ENCODE peak calls at places on chromosomes 11 and 22, in ten cellular contexts. B is A549, E is transverse colon, C is spleen, R is body of pancreas, Y is IMR-90, N is adrenal gland, I is thyroid gland, J is endothelial cell of umbilical vein, L is heart left ventricle. K is an unnamed sample.

GRCh38 chr11:103832762-103833161 is 203.7 kb upstream of the DDI1 start:
- DNase-seq in Y (peak), J (no peak), E (no peak), C (no peak), L (no peak), N (no peak), B (no peak), I (no peak), R (no peak), K (no peak)

GRCh38 chr11:30505603-30506002 is 80.5 kb downstream of the MPPED2 start:
- DNase-seq in I (no peak), L (no peak), R (no peak), E (no peak), N (no peak), Y (no peak), J (no peak), B (no peak), C (no peak), K (no peak)

GRCh38 chr11:126083829-126084607 is 21.4 kb upstream of the CDON start:
- DNase-seq in I (peak), L (no peak), R (peak), Y (no peak), B (no peak), N (no peak), C (no peak), E (no peak), J (no peak), K (no peak)

GRCh38 chr11:61947486-61948210 is 2.5 kb upstream of the BEST1 start:
- DNase-seq in N (peak), R (peak), L (peak), B (peak), I (peak), C (peak), J (peak), Y (peak), E (peak), K (peak)

GRCh38 chr11:58622344-58622743 is at the start of gene CNTF:
- DNase-seq in Y (peak), J (no peak), I (no peak), R (no peak), B (no peak), E (no peak), N (no peak), C (no peak), L (no peak), K (no peak)

GRCh38 chr11:130786987-130787688 is 129.1 kb downstream of the SNX19 start:
- DNase-seq in B (no peak), C (no peak), I (peak), L (peak), N (no peak), R (peak), E (no peak), Y (peak), J (peak), K (no peak)

GRCh38 chr11:61585115-61585514 is 4.2 kb upstream of the SYT7 start:
- DNase-seq in J (no peak), R (no peak), C (no peak), L (no peak), E (no peak), I (no peak), Y (no peak), N (no peak), B (no peak), K (no peak)

GRCh38 chr11:71420455-71421241 is 27.5 kb downstream of the DHCR7 start:
- DNase-seq in R (peak), J (peak), C (no peak), E (peak), B (peak), L (no peak), N (no peak), Y (peak), I (peak), K (no peak)

GRCh38 chr11:44776840-44777536 is 50.2 kb downstream of the TSPAN18 start:
- DNase-seq in I (no peak), J (no peak), L (no peak), B (no peak), Y (no peak), C (peak), N (peak), E (no peak), R (no peak), K (no peak)

GRCh38 chr11:59413646-59414045 is 12.6 kb downstream of the OR5A2 start:
- DNase-seq in B (no peak), R (no peak), N (no peak), E (no peak), Y (no peak), C (no peak), J (no peak), L (no peak), I (no peak), K (no peak)

GRCh38 chr22:44396727-44397722 is 84.3 kb upstream of the SHISAL1 start:
- DNase-seq in B (no peak), R (no peak), I (no peak), L (peak), N (no peak), E (peak), Y (no peak), C (peak), J (no peak), K (no peak)

GRCh38 chr11:7654094-7654742 is 19.1 kb downstream of the CYB5R2 start:
- DNase-seq in Y (no peak), E (no peak), I (peak), N (no peak), J (no peak), L (no peak), C (no peak), R (no peak), B (no peak), K (no peak)

GRCh38 chr11:70813651-70814050 is 415.3 kb downstream of the CTTN start:
- DNase-seq in R (no peak), I (no peak), L (no peak), Y (no peak), N (no peak), J (no peak), B (no peak), C (no peak), E (no peak), K (no peak)

GRCh38 chr11:79708319-79708928 is 267.6 kb upstream of the TENM4 start:
- DNase-seq in L (no peak), J (no peak), E (peak), C (no peak), Y (peak), I (no peak), R (no peak), N (no peak), B (peak), K (no peak)

GRCh38 chr11:90855531-90855930 is 632.7 kb upstream of the CHORDC1 start:
- DNase-seq in J (no peak), L (no peak), B (no peak), Y (no peak), R (no peak), I (no peak), N (no peak), E (no peak), C (no peak), K (no peak)

GRCh38 chr11:34208266-34209135 is 103.1 kb downstream of the NAT10 start:
- DNase-seq in E (no peak), J (no peak), L (no peak), C (no peak), R (no peak), I (peak), B (peak), N (peak), Y (peak), K (no peak)

GRCh38 chr11:72113170-72113808 is 794 bp upstream of the ANAPC15 start:
- DNase-seq in Y (peak), J (no peak), N (no peak), E (no peak), L (no peak), C (no peak), I (no peak), B (no peak), R (no peak), K (no peak)

GRCh38 chr11:35011944-35012343 is 95.5 kb downstream of the PDHX start:
- DNase-seq in Y (no peak), L (no peak), I (no peak), E (no peak), B (no peak), N (no peak), R (no peak), C (no peak), J (no peak), K (no peak)

GRCh38 chr22:48444320-48445112 is 1383.2 kb downstream of the BRD1 start:
- DNase-seq in I (no peak), R (no peak), N (no peak), C (peak), J (no peak), L (no peak), Y (no peak), E (no peak), B (no peak), K (no peak)

GRCh38 chr11:111378773-111379499 is at the start of gene POU2AF1:
- DNase-seq in C (peak), E (peak), Y (peak), N (no peak), I (peak), R (no peak), B (no peak), J (no peak), L (no peak), K (no peak)

GRCh38 chr11:16097543-16097942 is 258.8 kb downstream of the SOX6 start:
- DNase-seq in R (no peak), N (no peak), L (no peak), Y (no peak), B (no peak), J (no peak), C (no peak), I (no peak), E (peak), K (peak)

GRCh38 chr22:27740192-27740748 is 61.3 kb downstream of the MN1 start:
- DNase-seq in J (no peak), I (no peak), L (no peak), Y (no peak), N (no peak), E (no peak), R (no peak), B (no peak), C (no peak), K (no peak)

GRCh38 chr11:96037267-96037990 is 113.5 kb upstream of the MTMR2 start:
- DNase-seq in R (no peak), C (no peak), E (no peak), I (no peak), J (no peak), L (no peak), Y (no peak), B (no peak), N (no peak), K (no peak)

GRCh38 chr11:29310016-29310415 is 706.8 kb downstream of the KCNA4 start:
- DNase-seq in J (peak), E (no peak), B (no peak), N (no peak), C (no peak), Y (peak), L (no peak), I (no peak), R (no peak), K (no peak)

GRCh38 chr11:134652586-134653255 is 240.7 kb upstream of the B3GAT1 start:
- DNase-seq in J (no peak), B (no peak), Y (no peak), R (no peak), I (no peak), E (no peak), L (no peak), N (no peak), C (no peak), K (peak)

GRCh38 chr11:1652026-1652425 is 22.5 kb downstream of the KRTAP5-5 start:
- DNase-seq in I (no peak), E (no peak), B (no peak), R (no peak), J (no peak), Y (no peak), N (no peak), L (no peak), C (peak), K (no peak)

GRCh38 chr22:29072979-29073617 is at the start of gene KREMEN1:
- DNase-seq in B (no peak), J (no peak), N (no peak), Y (no peak), L (no peak), I (no peak), E (peak), R (peak), C (peak), K (no peak)
- TF ChIP-seq POLR2A in B (no peak), J (no peak), N (peak), Y (no peak), L (no peak), I (no peak), E (no peak), R (no peak), C (no peak), K (no peak)

GRCh38 chr11:48020092-48020755 is 39.9 kb downstream of the PTPRJ start:
- DNase-seq in N (peak), C (peak), J (peak), E (peak), I (no peak), L (no peak), R (no peak), B (no peak), Y (no peak), K (peak)
- TF ChIP-seq POLR2A in N (no peak), C (no peak), J (no peak), E (no peak), I (no peak), L (no peak), R (no peak), B (no peak), Y (no peak), K (no peak)

GRCh38 chr22:47043835-47044721 is 281.6 kb downstream of the TBC1D22A start:
- DNase-seq in L (no peak), J (peak), C (peak), N (no peak), I (peak), E (peak), R (peak), Y (peak), B (no peak), K (no peak)
- TF ChIP-seq POLR2A in L (no peak), J (no peak), C (no peak), N (no peak), I (no peak), E (peak), R (peak), Y (no peak), B (no peak), K (no peak)

GRCh38 chr11:75737314-75737713 is 19.7 kb downstream of the MOGAT2 start:
- DNase-seq in C (no peak), I (no peak), R (no peak), Y (no peak), J (no peak), N (no peak), L (no peak), E (no peak), B (no peak), K (no peak)
- TF ChIP-seq POLR2A in C (no peak), I (no peak), R (no peak), Y (no peak), J (no peak), N (no peak), L (no peak), E (no peak), B (no peak), K (no peak)

DNA sequence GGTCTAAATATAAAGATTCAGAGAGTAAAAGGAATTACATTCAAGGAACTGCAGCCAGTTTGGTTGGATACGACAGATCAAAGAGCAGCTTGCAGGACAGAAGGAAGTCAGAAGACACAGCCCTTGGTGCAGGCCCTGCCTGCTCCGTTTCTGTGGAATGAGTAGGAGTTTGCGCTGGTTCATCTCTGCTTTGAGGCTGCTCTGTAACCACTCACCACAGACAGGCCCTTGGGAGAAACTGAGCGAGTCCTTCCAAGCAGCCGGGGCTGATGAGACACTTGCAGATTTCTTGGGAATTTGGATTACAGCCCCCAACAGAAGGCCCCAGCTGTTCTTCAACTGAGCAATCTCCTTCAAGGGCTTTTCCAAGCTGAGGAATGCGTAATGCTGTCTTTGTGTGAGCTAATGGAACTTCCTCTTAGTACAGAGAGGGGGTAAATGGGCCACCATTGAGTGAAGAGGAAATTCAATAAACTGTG is 16.4 kb downstream of the IL10RA start:
- DNase-seq in C (peak), L (peak), N (no peak), E (peak), I (no peak), J (no peak), B (no peak), Y (no peak), R (peak), K (peak)
- TF ChIP-seq POLR2A in C (no peak), L (no peak), N (no peak), E (no peak), I (no peak), J (no peak), B (no peak), Y (no peak), R (peak), K (no peak)

DNA sequence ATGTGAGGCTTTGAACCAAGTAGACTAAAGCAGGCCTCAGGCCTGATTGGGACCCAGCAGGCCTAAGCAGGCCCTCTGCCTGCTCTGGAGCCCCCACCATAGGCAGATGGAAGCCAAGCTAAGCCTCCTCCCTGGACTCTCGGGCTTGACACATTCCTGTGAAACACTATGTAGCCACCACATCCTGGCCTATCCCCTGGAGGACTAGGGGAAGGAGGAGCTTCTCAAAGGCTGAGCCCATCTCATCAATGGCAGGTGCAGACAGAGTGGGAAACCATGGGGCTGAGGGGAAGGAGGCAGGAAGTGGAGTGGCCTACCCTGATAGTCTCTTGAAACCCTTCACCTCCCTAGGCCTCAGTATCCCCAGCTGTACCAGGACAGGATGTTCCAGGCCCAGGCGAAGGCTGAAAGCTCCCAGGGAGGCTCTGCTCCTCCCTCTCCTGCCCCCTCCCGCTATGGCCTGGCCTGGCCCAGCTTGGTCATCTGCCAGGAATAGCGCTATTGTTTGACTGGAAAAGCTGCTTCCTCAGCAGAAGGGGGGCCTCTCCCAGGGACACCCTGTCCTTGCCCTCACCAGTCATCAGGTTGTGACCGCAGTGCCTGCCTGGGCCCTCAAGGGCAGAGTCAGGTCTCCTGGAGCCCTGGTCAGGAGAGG is 1.5 kb upstream of the CASTOR1 start:
- DNase-seq in N (peak), I (peak), B (no peak), J (peak), E (peak), C (peak), Y (peak), R (peak), L (peak), K (peak)
- TF ChIP-seq POLR2A in N (no peak), I (no peak), B (no peak), J (peak), E (no peak), C (no peak), Y (no peak), R (no peak), L (peak), K (no peak)

GRCh38 chr22:23750744-23751440 is at the start of gene ZNF70:
- DNase-seq in N (peak), C (peak), L (peak), E (peak), I (peak), J (peak), R (peak), Y (peak), B (peak), K (peak)

GRCh38 chr22:23752750-23753149 is 1.5 kb downstream of the VPREB3 start:
- DNase-seq in C (peak), N (no peak), I (no peak), E (no peak), J (no peak), L (no peak), B (no peak), Y (no peak), R (no peak), K (no peak)

GRCh38 chr22:23751441-23751996 is 607 bp upstream of the ZNF70 start:
- DNase-seq in I (peak), Y (no peak), R (no peak), B (no peak), C (no peak), N (no peak), L (no peak), E (peak), J (no peak), K (no peak)

GRCh38 chr22:23753371-23753770 is 854 bp downstream of the VPREB3 start:
- DNase-seq in L (no peak), N (no peak), I (no peak), B (no peak), E (no peak), Y (no peak), C (no peak), J (no peak), R (no peak), K (no peak)

DNA sequence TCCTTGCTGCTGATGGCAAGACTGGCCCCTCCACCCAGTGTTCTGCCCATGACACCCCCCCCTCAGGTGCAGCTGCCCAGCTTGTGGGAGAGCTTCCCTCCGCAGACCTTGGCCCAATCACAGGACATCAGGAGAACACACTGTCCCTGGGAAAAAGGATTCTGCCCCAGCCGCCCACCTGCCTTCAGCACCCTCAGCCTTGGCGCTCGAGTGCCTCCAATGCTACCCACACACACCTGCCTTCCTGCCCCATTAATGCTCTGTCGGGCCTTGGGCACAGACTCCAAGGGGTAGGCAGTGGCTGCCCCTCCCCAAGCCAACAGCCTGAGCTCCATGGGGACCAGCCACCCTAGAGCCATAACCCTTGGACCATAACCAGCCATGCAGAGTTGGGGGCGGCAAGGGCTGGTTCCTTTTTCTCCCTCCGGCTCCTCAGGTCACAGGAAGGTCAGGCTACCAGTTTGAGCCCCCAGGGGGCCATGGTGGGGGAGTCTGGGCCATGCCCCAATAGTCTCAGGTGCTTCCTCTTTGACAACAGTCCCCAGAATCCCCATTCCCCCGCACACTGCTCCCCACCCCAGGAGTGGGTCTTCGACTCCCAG is 1.3 kb upstream of the ZNF70 start:
- DNase-seq in I (no peak), B (no peak), C (peak), N (no peak), J (no peak), R (no peak), L (no peak), E (peak), Y (no peak), K (no peak)
- TF ChIP-seq POLR2A in I (no peak), B (no peak), C (no peak), N (no peak), J (no peak), R (no peak), L (no peak), E (no peak), Y (no peak), K (no peak)